ENCODE peak calls at places on chromosomes 13 and 19, in six cellular contexts. One of them, this sample, is unnamed.

GRCh38 chr19:41699231-41699967 is 9.0 kb upstream of the CEACAM5 start:
- DNase-seq in fibroblast of lung: no peak
- DNase-seq in activated CD4-positive, alpha-beta T cell treated with anti-CD3 and anti-CD28 coated beads, Interleukin-2, amount 50 U/mL, for 24 hours: no peak
- DNase-seq in AG09319: no peak
- DNase-seq in neural crest cell: no peak
- DNase-seq in stimulated activated CD4-positive, alpha-beta T cell treated with anti-CD3 and anti-CD28 coated beads, Interleukin-2, amount 100 ng/mL, for 48 hours: no peak
- DNase-seq in this sample: no peak

GRCh38 chr13:76164290-76164689 is 528.2 kb downstream of the LMO7 start:
- DNase-seq in fibroblast of lung: no peak
- DNase-seq in activated CD4-positive, alpha-beta T cell treated with anti-CD3 and anti-CD28 coated beads, Interleukin-2, amount 50 U/mL, for 24 hours: no peak
- DNase-seq in AG09319: no peak
- DNase-seq in neural crest cell: no peak
- DNase-seq in stimulated activated CD4-positive, alpha-beta T cell treated with anti-CD3 and anti-CD28 coated beads, Interleukin-2, amount 100 ng/mL, for 48 hours: no peak
- DNase-seq in this sample: peak; percentile 18

GRCh38 chr19:57362997-57363705 is at the start of the genes TRAPPC2B and ZNF547:
- DNase-seq in fibroblast of lung: peak; percentile 100
- DNase-seq in activated CD4-positive, alpha-beta T cell treated with anti-CD3 and anti-CD28 coated beads, Interleukin-2, amount 50 U/mL, for 24 hours: peak; percentile 99
- DNase-seq in AG09319: peak; percentile 99
- DNase-seq in neural crest cell: peak; percentile 95
- DNase-seq in stimulated activated CD4-positive, alpha-beta T cell treated with anti-CD3 and anti-CD28 coated beads, Interleukin-2, amount 100 ng/mL, for 48 hours: peak; percentile 94
- DNase-seq in this sample: peak; percentile 100

GRCh38 chr19:13604902-13605586 is 98.8 kb upstream of the CACNA1A start:
- DNase-seq in fibroblast of lung: no peak
- DNase-seq in activated CD4-positive, alpha-beta T cell treated with anti-CD3 and anti-CD28 coated beads, Interleukin-2, amount 50 U/mL, for 24 hours: no peak
- DNase-seq in AG09319: no peak
- DNase-seq in neural crest cell: no peak
- DNase-seq in stimulated activated CD4-positive, alpha-beta T cell treated with anti-CD3 and anti-CD28 coated beads, Interleukin-2, amount 100 ng/mL, for 48 hours: no peak
- DNase-seq in this sample: no peak

GRCh38 chr13:73166204-73166603 is 107.4 kb downstream of the KLF5 start:
- DNase-seq in fibroblast of lung: no peak
- DNase-seq in activated CD4-positive, alpha-beta T cell treated with anti-CD3 and anti-CD28 coated beads, Interleukin-2, amount 50 U/mL, for 24 hours: no peak
- DNase-seq in AG09319: no peak
- DNase-seq in neural crest cell: no peak
- DNase-seq in stimulated activated CD4-positive, alpha-beta T cell treated with anti-CD3 and anti-CD28 coated beads, Interleukin-2, amount 100 ng/mL, for 48 hours: no peak
- DNase-seq in this sample: no peak

GRCh38 chr19:49231389-49231788 is 73.8 kb downstream of the TRPM4 start:
- DNase-seq in fibroblast of lung: no peak
- DNase-seq in activated CD4-positive, alpha-beta T cell treated with anti-CD3 and anti-CD28 coated beads, Interleukin-2, amount 50 U/mL, for 24 hours: no peak
- DNase-seq in AG09319: no peak
- DNase-seq in neural crest cell: no peak
- DNase-seq in stimulated activated CD4-positive, alpha-beta T cell treated with anti-CD3 and anti-CD28 coated beads, Interleukin-2, amount 100 ng/mL, for 48 hours: no peak
- DNase-seq in this sample: no peak

GRCh38 chr13:47518530-47518929 is 482.5 kb downstream of the SUCLA2 start:
- DNase-seq in fibroblast of lung: no peak
- DNase-seq in activated CD4-positive, alpha-beta T cell treated with anti-CD3 and anti-CD28 coated beads, Interleukin-2, amount 50 U/mL, for 24 hours: no peak
- DNase-seq in AG09319: no peak
- DNase-seq in neural crest cell: no peak
- DNase-seq in stimulated activated CD4-positive, alpha-beta T cell treated with anti-CD3 and anti-CD28 coated beads, Interleukin-2, amount 100 ng/mL, for 48 hours: no peak
- DNase-seq in this sample: no peak

GRCh38 chr13:92913840-92914239 is 312.8 kb upstream of the GPC6 start:
- DNase-seq in fibroblast of lung: no peak
- DNase-seq in activated CD4-positive, alpha-beta T cell treated with anti-CD3 and anti-CD28 coated beads, Interleukin-2, amount 50 U/mL, for 24 hours: no peak
- DNase-seq in AG09319: no peak
- DNase-seq in neural crest cell: no peak
- DNase-seq in stimulated activated CD4-positive, alpha-beta T cell treated with anti-CD3 and anti-CD28 coated beads, Interleukin-2, amount 100 ng/mL, for 48 hours: no peak
- DNase-seq in this sample: no peak

GRCh38 chr13:84917252-84917878 is 881.9 kb downstream of the SLITRK6 start:
- DNase-seq in fibroblast of lung: peak; percentile 63
- DNase-seq in activated CD4-positive, alpha-beta T cell treated with anti-CD3 and anti-CD28 coated beads, Interleukin-2, amount 50 U/mL, for 24 hours: no peak
- DNase-seq in AG09319: no peak
- DNase-seq in neural crest cell: no peak
- DNase-seq in stimulated activated CD4-positive, alpha-beta T cell treated with anti-CD3 and anti-CD28 coated beads, Interleukin-2, amount 100 ng/mL, for 48 hours: no peak
- DNase-seq in this sample: peak; percentile 24

GRCh38 chr13:20441879-20442278 is 83.8 kb downstream of the CRYL1 start:
- DNase-seq in fibroblast of lung: no peak
- DNase-seq in activated CD4-positive, alpha-beta T cell treated with anti-CD3 and anti-CD28 coated beads, Interleukin-2, amount 50 U/mL, for 24 hours: no peak
- DNase-seq in AG09319: no peak
- DNase-seq in neural crest cell: no peak
- DNase-seq in stimulated activated CD4-positive, alpha-beta T cell treated with anti-CD3 and anti-CD28 coated beads, Interleukin-2, amount 100 ng/mL, for 48 hours: no peak
- DNase-seq in this sample: no peak

GRCh38 chr19:40233811-40234389 is 7.4 kb upstream of the CCNP start:
- DNase-seq in fibroblast of lung: no peak
- DNase-seq in activated CD4-positive, alpha-beta T cell treated with anti-CD3 and anti-CD28 coated beads, Interleukin-2, amount 50 U/mL, for 24 hours: no peak
- DNase-seq in AG09319: no peak
- DNase-seq in neural crest cell: no peak
- DNase-seq in stimulated activated CD4-positive, alpha-beta T cell treated with anti-CD3 and anti-CD28 coated beads, Interleukin-2, amount 100 ng/mL, for 48 hours: no peak
- DNase-seq in this sample: no peak

GRCh38 chr19:45711851-45712698 is 18.6 kb downstream of the FBXO46 start:
- DNase-seq in fibroblast of lung: no peak
- DNase-seq in activated CD4-positive, alpha-beta T cell treated with anti-CD3 and anti-CD28 coated beads, Interleukin-2, amount 50 U/mL, for 24 hours: no peak
- DNase-seq in AG09319: no peak
- DNase-seq in neural crest cell: no peak
- DNase-seq in stimulated activated CD4-positive, alpha-beta T cell treated with anti-CD3 and anti-CD28 coated beads, Interleukin-2, amount 100 ng/mL, for 48 hours: no peak
- DNase-seq in this sample: no peak

GRCh38 chr19:28737021-28737525 is 475.9 kb downstream of the UQCRFS1 start:
- DNase-seq in fibroblast of lung: peak; percentile 65
- DNase-seq in activated CD4-positive, alpha-beta T cell treated with anti-CD3 and anti-CD28 coated beads, Interleukin-2, amount 50 U/mL, for 24 hours: no peak
- DNase-seq in AG09319: peak; percentile 15
- DNase-seq in neural crest cell: no peak
- DNase-seq in stimulated activated CD4-positive, alpha-beta T cell treated with anti-CD3 and anti-CD28 coated beads, Interleukin-2, amount 100 ng/mL, for 48 hours: no peak
- DNase-seq in this sample: peak; percentile 67

GRCh38 chr13:48072304-48072703 is 22.6 kb downstream of the MED4 start:
- DNase-seq in fibroblast of lung: no peak
- DNase-seq in activated CD4-positive, alpha-beta T cell treated with anti-CD3 and anti-CD28 coated beads, Interleukin-2, amount 50 U/mL, for 24 hours: no peak
- DNase-seq in AG09319: no peak
- DNase-seq in neural crest cell: no peak
- DNase-seq in stimulated activated CD4-positive, alpha-beta T cell treated with anti-CD3 and anti-CD28 coated beads, Interleukin-2, amount 100 ng/mL, for 48 hours: no peak
- DNase-seq in this sample: no peak

GRCh38 chr13:41413907-41414306 is 43.4 kb upstream of the RGCC start:
- DNase-seq in fibroblast of lung: no peak
- DNase-seq in activated CD4-positive, alpha-beta T cell treated with anti-CD3 and anti-CD28 coated beads, Interleukin-2, amount 50 U/mL, for 24 hours: no peak
- DNase-seq in AG09319: no peak
- DNase-seq in neural crest cell: no peak
- DNase-seq in stimulated activated CD4-positive, alpha-beta T cell treated with anti-CD3 and anti-CD28 coated beads, Interleukin-2, amount 100 ng/mL, for 48 hours: no peak
- DNase-seq in this sample: no peak

GRCh38 chr13:44331912-44332840 is 41.4 kb upstream of the SERP2 start:
- DNase-seq in fibroblast of lung: peak; percentile 92
- DNase-seq in activated CD4-positive, alpha-beta T cell treated with anti-CD3 and anti-CD28 coated beads, Interleukin-2, amount 50 U/mL, for 24 hours: no peak
- DNase-seq in AG09319: no peak
- DNase-seq in neural crest cell: no peak
- DNase-seq in stimulated activated CD4-positive, alpha-beta T cell treated with anti-CD3 and anti-CD28 coated beads, Interleukin-2, amount 100 ng/mL, for 48 hours: no peak
- DNase-seq in this sample: peak; percentile 79

GRCh38 chr13:30346159-30346788 is 38.9 kb upstream of the KATNAL1 start:
- DNase-seq in fibroblast of lung: no peak
- DNase-seq in activated CD4-positive, alpha-beta T cell treated with anti-CD3 and anti-CD28 coated beads, Interleukin-2, amount 50 U/mL, for 24 hours: peak; percentile 15
- DNase-seq in AG09319: no peak
- DNase-seq in neural crest cell: no peak
- DNase-seq in stimulated activated CD4-positive, alpha-beta T cell treated with anti-CD3 and anti-CD28 coated beads, Interleukin-2, amount 100 ng/mL, for 48 hours: peak; percentile 19
- DNase-seq in this sample: no peak

GRCh38 chr19:34983786-34984185 is 16.3 kb upstream of the GRAMD1A start:
- DNase-seq in fibroblast of lung: no peak
- DNase-seq in activated CD4-positive, alpha-beta T cell treated with anti-CD3 and anti-CD28 coated beads, Interleukin-2, amount 50 U/mL, for 24 hours: no peak
- DNase-seq in AG09319: no peak
- DNase-seq in neural crest cell: no peak
- DNase-seq in stimulated activated CD4-positive, alpha-beta T cell treated with anti-CD3 and anti-CD28 coated beads, Interleukin-2, amount 100 ng/mL, for 48 hours: no peak
- DNase-seq in this sample: no peak

GRCh38 chr13:46307554-46307953 is 79.5 kb downstream of the RUBCNL start:
- DNase-seq in fibroblast of lung: no peak
- DNase-seq in activated CD4-positive, alpha-beta T cell treated with anti-CD3 and anti-CD28 coated beads, Interleukin-2, amount 50 U/mL, for 24 hours: no peak
- DNase-seq in AG09319: no peak
- DNase-seq in neural crest cell: no peak
- DNase-seq in stimulated activated CD4-positive, alpha-beta T cell treated with anti-CD3 and anti-CD28 coated beads, Interleukin-2, amount 100 ng/mL, for 48 hours: no peak
- DNase-seq in this sample: peak; percentile 6

GRCh38 chr19:17260842-17261325 is 3.7 kb downstream of the USHBP1 start:
- DNase-seq in fibroblast of lung: peak; percentile 70
- DNase-seq in activated CD4-positive, alpha-beta T cell treated with anti-CD3 and anti-CD28 coated beads, Interleukin-2, amount 50 U/mL, for 24 hours: peak; percentile 91
- DNase-seq in AG09319: no peak
- DNase-seq in neural crest cell: peak; percentile 88
- DNase-seq in stimulated activated CD4-positive, alpha-beta T cell treated with anti-CD3 and anti-CD28 coated beads, Interleukin-2, amount 100 ng/mL, for 48 hours: peak; percentile 94
- DNase-seq in this sample: peak; percentile 57